ENCODE peak calls at places on chromosomes 16 and 17, in six cellular contexts. P is prostate gland, B is HepG2, C is transverse colon, R is breast epithelium, J is esophagus muscularis mucosa. H is an unnamed sample.

GRCh38 chr17:27481327-27481726 is 25.1 kb downstream of the KSR1 start:
- DNase-seq in P (no peak), J (no peak), B (no peak), C (no peak), R (no peak), H (no peak)

GRCh38 chr17:67754001-67754400 is 36.3 kb downstream of the NOL11 start:
- DNase-seq in C (no peak), P (no peak), J (no peak), B (no peak), R (no peak), H (peak; percentile 55)

GRCh38 chr17:47942568-47942967 is 1.2 kb downstream of the PNPO start:
- DNase-seq in R (no peak), C (no peak), B (no peak), P (no peak), J (no peak), H (no peak)

GRCh38 chr17:75205793-75206163 is 299 bp downstream of the NUP85 start:
- DNase-seq in C (no peak), P (no peak), J (no peak), B (no peak), R (no peak), H (no peak)

GRCh38 chr16:88712362-88712979 is 6.2 kb downstream of the CTU2 start:
- DNase-seq in C (no peak), P (no peak), J (no peak), R (no peak), B (no peak), H (no peak)

GRCh38 chr16:89860747-89861304 is 12.6 kb upstream of the TCF25 start:
- DNase-seq in P (peak; percentile 46), B (peak; percentile 52), J (no peak), R (peak; percentile 70), C (peak; percentile 78), H (no peak)

GRCh38 chr16:87954361-87954760 is 3.1 kb downstream of the BANP start:
- DNase-seq in R (no peak), C (no peak), J (no peak), B (no peak), P (no peak), H (no peak)

GRCh38 chr16:86895609-86896008 is 317.3 kb downstream of the FOXL1 start:
- DNase-seq in P (no peak), R (no peak), B (no peak), J (no peak), C (no peak), H (no peak)

GRCh38 chr16:4402439-4403132 is 13.8 kb downstream of the CORO7 start:
- DNase-seq in R (peak; percentile 91), C (peak; percentile 85), J (no peak), B (peak; percentile 45), P (peak; percentile 74), H (peak; percentile 86)

GRCh38 chr17:63838586-63839184 is 3.8 kb downstream of the SMARCD2 start:
- DNase-seq in R (peak; percentile 91), B (no peak), C (peak; percentile 82), P (peak; percentile 97), J (peak; percentile 98), H (peak; percentile 97)

GRCh38 chr16:30998852-30999761 is 11.3 kb downstream of the STX1B start:
- DNase-seq in J (no peak), C (no peak), B (peak; percentile 92), P (no peak), R (no peak), H (no peak)

GRCh38 chr17:27552467-27552779 is 78.6 kb upstream of the LGALS9 start:
- DNase-seq in C (no peak), B (peak; percentile 45), J (no peak), R (no peak), P (no peak), H (no peak)

GRCh38 chr17:4170639-4171280 is 27.8 kb downstream of the CYB5D2 start:
- DNase-seq in R (no peak), C (no peak), B (no peak), J (no peak), P (no peak), H (no peak)

GRCh38 chr17:41659813-41660212 is 28.9 kb upstream of the EIF1 start:
- DNase-seq in C (no peak), R (no peak), J (no peak), B (no peak), P (no peak), H (no peak)

GRCh38 chr16:68074850-68075249 is 10.3 kb upstream of the NFATC3 start:
- DNase-seq in B (no peak), P (no peak), J (peak; percentile 89), C (peak; percentile 68), R (no peak), H (no peak)

GRCh38 chr17:9239821-9240658 is 218.7 kb downstream of the NTN1 start:
- DNase-seq in C (peak; percentile 78), J (no peak), R (peak; percentile 73), P (peak; percentile 72), B (no peak), H (peak; percentile 91)

GRCh38 chr17:6070280-6070894 is at the start of gene WSCD1:
- DNase-seq in B (no peak), P (no peak), C (peak; percentile 54), J (no peak), R (no peak), H (no peak)

GRCh38 chr16:25198021-25198420 is 18.7 kb upstream of the AQP8 start:
- DNase-seq in R (no peak), P (no peak), J (no peak), B (peak; percentile 29), C (no peak), H (no peak)

GRCh38 chr16:87833548-87833947 is 35.8 kb downstream of the SLC7A5 start:
- DNase-seq in P (no peak), J (no peak), B (no peak), R (no peak), C (no peak), H (no peak)

GRCh38 chr16:897200-897543 is 73.6 kb downstream of the LMF1 start:
- DNase-seq in C (no peak), R (no peak), J (no peak), P (no peak), B (no peak), H (no peak)
- H3K4me3 ChIP-seq in C (no peak overlapping the region), R (no peak overlapping the region), J (no peak overlapping the region), P (no peak overlapping the region), B (no peak overlapping the region), H (no peak overlapping the region)

DNA sequence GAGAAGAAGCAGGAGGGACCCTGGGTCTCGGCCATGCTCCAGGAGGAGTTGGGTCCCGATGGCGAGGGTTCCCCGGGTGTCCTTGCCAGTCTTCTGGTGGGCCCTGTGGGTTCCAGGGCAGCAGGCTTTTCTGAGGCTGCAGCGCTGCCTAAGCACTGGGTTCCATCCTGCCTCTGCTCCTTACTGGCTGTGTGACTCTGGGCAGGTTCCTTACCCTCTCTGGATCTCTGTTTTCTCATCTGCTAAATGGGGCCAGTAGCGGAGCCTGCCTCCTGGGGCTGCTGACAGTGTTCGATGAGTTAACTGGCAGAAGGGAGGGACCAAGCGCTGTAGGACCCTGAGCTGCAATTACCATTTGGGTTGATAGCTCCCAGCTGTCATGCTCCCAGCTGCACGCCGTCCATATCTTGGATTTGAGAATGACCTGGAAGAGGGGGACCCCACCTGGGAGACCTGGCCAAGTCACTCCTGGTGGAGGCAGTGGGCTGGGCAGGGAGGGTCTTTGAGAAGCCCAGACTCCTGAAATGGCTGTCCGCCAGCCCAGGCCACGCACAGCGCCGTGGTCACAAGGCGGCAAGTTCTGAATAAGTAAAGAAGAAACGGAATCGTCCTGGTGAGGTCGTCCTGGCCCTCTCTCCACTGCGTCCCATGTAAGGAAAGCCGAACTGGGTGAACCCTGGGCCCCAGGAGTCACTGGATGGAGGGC is 47.2 kb upstream of the GSE1 start:
- DNase-seq in C (no peak), J (no peak), P (no peak), B (no peak), R (no peak), H (no peak)
- TF ChIP-seq POLR2AphosphoS5 in C (no peak), J (no peak), P (no peak), B (no peak), R (no peak), H (no peak)

GRCh38 chr17:80312621-80313135 is 52.0 kb downstream of the RNF213 start:
- DNase-seq in B (no peak), C (no peak), J (no peak), P (no peak), R (no peak), H (peak; percentile 38)
- TF ChIP-seq POLR2A in B (no peak), C (no peak), J (no peak), P (no peak), R (no peak), H (no peak)

DNA sequence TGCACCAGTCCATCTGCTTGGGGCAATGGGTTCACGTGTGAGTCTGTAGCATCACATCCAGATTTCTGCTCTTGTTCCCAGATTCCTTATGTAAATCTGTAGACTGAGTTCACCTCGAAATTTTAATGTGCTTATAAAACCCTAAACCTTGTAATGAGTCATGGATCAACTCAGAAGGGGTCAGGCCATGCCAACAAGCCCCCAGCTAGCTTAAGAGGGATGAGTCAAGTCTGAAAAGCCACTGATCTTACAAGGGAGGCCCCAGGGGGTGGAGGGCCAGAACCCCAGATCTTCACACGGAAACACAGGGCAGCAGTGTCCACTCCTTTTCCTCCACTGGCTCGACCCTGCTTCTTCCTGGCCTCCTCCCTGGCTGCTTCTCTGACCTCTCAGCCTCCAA is 399.1 kb upstream of the CDH5 start:
- DNase-seq in R (no peak), C (no peak), J (no peak), B (no peak), P (no peak), H (no peak)
- H3K4me3 ChIP-seq in R (no peak overlapping the region), C (no peak overlapping the region), J (no peak overlapping the region), B (no peak overlapping the region), P (no peak overlapping the region), H (no peak overlapping the region)

GRCh38 chr16:909281-910000 is 61.3 kb downstream of the LMF1 start:
- DNase-seq in B (no peak), C (no peak), J (no peak), P (no peak), R (no peak), H (no peak)
- TF ChIP-seq POLR2AphosphoS5 in B (no peak), C (no peak), J (no peak), P (no peak), R (no peak), H (no peak)

H was measured in suprapubic skin.